ENCODE peak calls at places on chromosomes 1 and 21, in five cellular contexts. One of them, this sample, is unnamed.

GRCh38 chr1:205424881-205425635 is 3.2 kb upstream of the LEMD1 start:
- DNase-seq in HepG2: no peak
- DNase-seq in K562: no peak
- DNase-seq in HCT116: no peak
- DNase-seq in SK-N-SH: no peak
- DNase-seq in this sample: no peak

GRCh38 chr1:11072216-11072917 is 12.5 kb upstream of the SRM start:
- DNase-seq in SK-N-SH: no peak
- DNase-seq in K562: no peak
- DNase-seq in HCT116: no peak
- DNase-seq in HepG2: no peak
- DNase-seq in this sample: no peak

GRCh38 chr1:209936125-209936524 is 1.9 kb upstream of the SYT14 start:
- DNase-seq in HepG2: no peak
- DNase-seq in HCT116: no peak
- DNase-seq in K562: no peak
- DNase-seq in SK-N-SH: no peak
- DNase-seq in this sample: no peak

GRCh38 chr1:199223936-199224335 is 585.1 kb downstream of the PTPRC start:
- DNase-seq in HepG2: no peak
- DNase-seq in SK-N-SH: no peak
- DNase-seq in HCT116: no peak
- DNase-seq in K562: no peak
- DNase-seq in this sample: no peak

GRCh38 chr1:167121375-167122120 is 27.7 kb downstream of the STYXL2 start:
- DNase-seq in SK-N-SH: peak
- DNase-seq in HepG2: no peak
- DNase-seq in K562: no peak
- DNase-seq in HCT116: peak
- DNase-seq in this sample: no peak

GRCh38 chr21:25708467-25709065 is 26.1 kb downstream of the ATP5PF start:
- DNase-seq in HepG2: peak
- DNase-seq in SK-N-SH: peak
- DNase-seq in K562: peak
- DNase-seq in HCT116: peak
- DNase-seq in this sample: peak

GRCh38 chr1:20462397-20462796 is 23.6 kb downstream of the CAMK2N1 start:
- DNase-seq in HepG2: no peak
- DNase-seq in SK-N-SH: no peak
- DNase-seq in HCT116: no peak
- DNase-seq in K562: no peak
- DNase-seq in this sample: no peak

GRCh38 chr1:156664046-156664948 is 12.9 kb downstream of the NES start:
- DNase-seq in HepG2: peak
- DNase-seq in K562: no peak
- DNase-seq in HCT116: no peak
- DNase-seq in SK-N-SH: no peak
- DNase-seq in this sample: no peak

GRCh38 chr1:17661546-17662157 is 93.5 kb upstream of the ACTL8 start:
- DNase-seq in HepG2: peak
- DNase-seq in HCT116: peak
- DNase-seq in SK-N-SH: peak
- DNase-seq in K562: peak
- DNase-seq in this sample: peak

GRCh38 chr1:17118268-17118667 is 983 bp downstream of the PADI2 start:
- DNase-seq in HCT116: no peak
- DNase-seq in HepG2: no peak
- DNase-seq in K562: no peak
- DNase-seq in SK-N-SH: no peak
- DNase-seq in this sample: no peak

GRCh38 chr1:29806646-29807319 is 570.5 kb downstream of the PTPRU start:
- DNase-seq in HCT116: no peak
- DNase-seq in HepG2: no peak
- DNase-seq in SK-N-SH: peak
- DNase-seq in K562: no peak
- DNase-seq in this sample: no peak

GRCh38 chr1:55015731-55016620 is 17.2 kb downstream of the BSND start:
- DNase-seq in HepG2: no peak
- DNase-seq in SK-N-SH: no peak
- DNase-seq in K562: no peak
- DNase-seq in HCT116: no peak
- DNase-seq in this sample: no peak

GRCh38 chr1:109615879-109616278 is 3.5 kb downstream of the GNAT2 start:
- DNase-seq in SK-N-SH: no peak
- DNase-seq in HCT116: no peak
- DNase-seq in HepG2: no peak
- DNase-seq in K562: no peak
- DNase-seq in this sample: no peak

GRCh38 chr1:38559180-38559874 is 300.2 kb downstream of the RRAGC start:
- DNase-seq in HepG2: no peak
- DNase-seq in HCT116: no peak
- DNase-seq in K562: no peak
- DNase-seq in SK-N-SH: no peak
- DNase-seq in this sample: no peak

GRCh38 chr21:29299046-29299905 is 554 bp downstream of the BACH1 start:
- DNase-seq in SK-N-SH: no peak
- DNase-seq in HCT116: no peak
- DNase-seq in K562: peak
- DNase-seq in HepG2: peak
- DNase-seq in this sample: peak

GRCh38 chr1:153400244-153400643 is 9.4 kb upstream of the S100A8 start:
- DNase-seq in HCT116: no peak
- DNase-seq in HepG2: no peak
- DNase-seq in K562: no peak
- DNase-seq in SK-N-SH: no peak
- DNase-seq in this sample: no peak

GRCh38 chr1:223628233-223628632 is 37.3 kb downstream of the CAPN8 start:
- DNase-seq in HCT116: peak
- DNase-seq in K562: peak
- DNase-seq in SK-N-SH: peak
- DNase-seq in HepG2: peak
- DNase-seq in this sample: no peak

GRCh38 chr1:203796223-203796747 is 862 bp downstream of the ZBED6 start:
- DNase-seq in HepG2: peak
- DNase-seq in SK-N-SH: peak
- DNase-seq in HCT116: no peak
- DNase-seq in K562: no peak
- DNase-seq in this sample: peak

GRCh38 chr1:15332952-15333715 is 76.6 kb upstream of the EFHD2 start:
- DNase-seq in HepG2: no peak
- DNase-seq in HCT116: no peak
- DNase-seq in K562: no peak
- DNase-seq in SK-N-SH: no peak
- DNase-seq in this sample: no peak

GRCh38 chr1:14567056-14567455 is 31.4 kb upstream of the KAZN start:
- DNase-seq in HepG2: no peak
- DNase-seq in HCT116: peak
- DNase-seq in SK-N-SH: no peak
- DNase-seq in K562: no peak
- DNase-seq in this sample: peak

GRCh38 chr1:40232444-40232843 is 15.3 kb upstream of the TMCO2 start:
- DNase-seq in K562: no peak
- DNase-seq in HepG2: no peak
- DNase-seq in HCT116: no peak
- DNase-seq in SK-N-SH: no peak
- DNase-seq in this sample: no peak

GRCh38 chr1:204294371-204294770 is 65.4 kb downstream of the PLEKHA6 start:
- DNase-seq in HepG2: peak
- DNase-seq in K562: no peak
- DNase-seq in SK-N-SH: no peak
- DNase-seq in HCT116: no peak
- DNase-seq in this sample: peak

GRCh38 chr1:205430631-205431305 is 8.9 kb upstream of the LEMD1 start:
- DNase-seq in SK-N-SH: no peak
- DNase-seq in HCT116: no peak
- DNase-seq in HepG2: no peak
- DNase-seq in K562: peak
- DNase-seq in this sample: no peak

GRCh38 chr1:154478639-154479038 is 23.4 kb upstream of the TDRD10 start:
- DNase-seq in HepG2: peak
- DNase-seq in HCT116: no peak
- DNase-seq in K562: peak
- DNase-seq in SK-N-SH: no peak
- DNase-seq in this sample: peak

GRCh38 chr1:89724369-89725015 is 91.6 kb downstream of the LRRC8C start:
- DNase-seq in HCT116: no peak
- DNase-seq in K562: no peak
- DNase-seq in SK-N-SH: no peak
- DNase-seq in HepG2: no peak
- DNase-seq in this sample: no peak

GRCh38 chr1:157831968-157832626 is 9.5 kb downstream of the CD5L start:
- DNase-seq in K562: no peak
- DNase-seq in HCT116: no peak
- DNase-seq in SK-N-SH: no peak
- DNase-seq in HepG2: no peak
- DNase-seq in this sample: no peak

GRCh38 chr1:157833155-157833554 is 8.5 kb downstream of the CD5L start:
- DNase-seq in K562: no peak
- DNase-seq in SK-N-SH: no peak
- DNase-seq in HepG2: no peak
- DNase-seq in HCT116: no peak
- DNase-seq in this sample: no peak

GRCh38 chr1:157830887-157831286 is 10.7 kb downstream of the CD5L start:
- DNase-seq in HepG2: no peak
- DNase-seq in SK-N-SH: no peak
- DNase-seq in K562: no peak
- DNase-seq in HCT116: no peak
- DNase-seq in this sample: no peak

GRCh38 chr1:157829210-157829609 is 9.3 kb upstream of the FCRL1 start:
- DNase-seq in K562: no peak
- DNase-seq in SK-N-SH: no peak
- DNase-seq in HCT116: no peak
- DNase-seq in HepG2: no peak
- DNase-seq in this sample: no peak

DNA sequence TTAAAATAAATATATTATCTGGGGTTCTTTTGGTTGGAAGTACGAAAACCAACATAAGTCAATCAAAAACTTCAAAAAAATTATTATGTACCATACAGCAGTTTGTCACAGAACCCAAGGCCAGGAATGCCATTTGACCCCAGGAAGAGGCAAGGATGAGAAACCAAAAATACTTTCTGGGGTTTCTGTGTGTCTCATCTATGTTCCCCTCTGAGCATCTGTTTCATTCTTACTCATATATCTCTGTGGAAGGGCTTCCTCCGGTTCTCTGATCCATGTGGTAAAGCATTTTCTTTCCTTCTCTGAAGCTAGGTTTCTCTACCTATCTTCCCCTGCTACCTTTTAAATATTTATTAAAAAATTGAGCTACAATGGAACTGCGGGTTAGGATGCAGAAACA is 9.8 kb upstream of the FCRL1 start:
- DNase-seq in K562: no peak
- DNase-seq in HepG2: no peak
- DNase-seq in HCT116: no peak
- DNase-seq in SK-N-SH: no peak
- DNase-seq in this sample: no peak
- TF ChIP-seq JUND in K562: no peak
- TF ChIP-seq JUND in HepG2: no peak
- TF ChIP-seq JUND in HCT116: no peak
- TF ChIP-seq JUND in SK-N-SH: no peak
- TF ChIP-seq JUND in this sample: no peak

GRCh38 chr1:186303911-186304310 is 71.1 kb downstream of the TPR start:
- DNase-seq in K562: no peak
- DNase-seq in SK-N-SH: no peak
- DNase-seq in HepG2: no peak
- DNase-seq in HCT116: no peak
- DNase-seq in this sample: no peak

GRCh38 chr1:186307445-186307844 is 67.6 kb downstream of the TPR start:
- DNase-seq in HepG2: no peak
- DNase-seq in HCT116: no peak
- DNase-seq in SK-N-SH: no peak
- DNase-seq in K562: no peak
- DNase-seq in this sample: no peak

GRCh38 chr1:186302378-186302920 is 72.6 kb downstream of the TPR start:
- DNase-seq in SK-N-SH: no peak
- DNase-seq in HepG2: no peak
- DNase-seq in K562: no peak
- DNase-seq in HCT116: no peak
- DNase-seq in this sample: no peak

GRCh38 chr1:186306533-186306932 is 68.5 kb downstream of the TPR start:
- DNase-seq in K562: no peak
- DNase-seq in HCT116: no peak
- DNase-seq in SK-N-SH: no peak
- DNase-seq in HepG2: no peak
- DNase-seq in this sample: no peak

DNA sequence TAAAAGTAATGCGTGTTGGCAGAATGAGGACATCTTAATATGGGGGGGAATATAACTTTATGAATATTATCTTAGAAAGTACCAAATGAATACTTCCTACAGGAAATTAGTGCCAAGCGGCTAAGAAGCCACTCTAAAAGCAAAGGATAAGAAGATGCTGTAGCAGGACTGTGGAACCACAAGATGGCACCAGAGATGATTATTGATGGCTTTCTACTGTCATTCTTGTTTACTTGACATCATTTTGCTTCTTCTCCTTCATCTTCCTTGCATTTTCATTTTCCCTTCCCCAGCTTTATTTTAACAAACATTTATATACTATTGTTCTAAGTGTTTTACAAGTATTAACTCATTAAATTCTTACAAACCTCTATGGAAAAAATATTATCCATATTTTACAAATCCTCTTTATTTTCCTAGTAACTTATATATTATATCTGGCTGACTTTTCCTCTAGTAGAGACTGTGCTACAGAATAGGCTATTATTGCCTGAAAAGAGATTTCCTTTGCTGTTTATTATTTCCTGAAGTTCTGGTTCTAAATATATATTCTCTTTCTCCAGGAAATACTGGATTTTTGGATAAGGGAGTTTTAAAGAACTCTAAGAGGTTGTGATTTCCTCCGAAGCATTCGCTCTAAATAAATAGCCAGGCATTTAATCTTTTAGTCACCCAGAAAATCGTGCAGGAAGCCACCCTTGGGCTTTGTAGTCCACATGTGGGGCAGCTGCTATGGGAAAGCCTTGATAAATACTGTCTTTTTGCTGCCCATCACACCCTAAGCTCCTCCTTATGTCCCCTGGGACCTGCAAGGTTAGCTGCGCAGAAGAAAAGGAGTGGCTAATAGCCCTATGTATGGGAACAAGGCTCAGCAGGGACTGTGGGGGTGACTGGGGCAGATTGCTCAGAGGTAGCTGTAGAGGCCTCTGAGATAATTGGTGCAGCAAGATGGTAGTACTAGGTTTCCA is 69.8 kb downstream of the TPR start:
- DNase-seq in HCT116: peak
- DNase-seq in SK-N-SH: peak
- DNase-seq in HepG2: peak
- DNase-seq in K562: peak
- DNase-seq in this sample: peak
- TF ChIP-seq JUND in HCT116: no peak
- TF ChIP-seq JUND in SK-N-SH: no peak
- TF ChIP-seq JUND in HepG2: no peak
- TF ChIP-seq JUND in K562: no peak
- TF ChIP-seq JUND in this sample: no peak

GRCh38 chr1:177981186-177981585 is 11.3 kb upstream of the SEC16B start:
- DNase-seq in K562: no peak
- DNase-seq in HCT116: no peak
- DNase-seq in HepG2: no peak
- DNase-seq in SK-N-SH: no peak
- DNase-seq in this sample: no peak
- TF ChIP-seq JUND in K562: no peak
- TF ChIP-seq JUND in HCT116: no peak
- TF ChIP-seq JUND in HepG2: no peak
- TF ChIP-seq JUND in SK-N-SH: no peak
- TF ChIP-seq JUND in this sample: no peak

GRCh38 chr1:46130144-46130543 is 2.3 kb downstream of the PIK3R3 start:
- DNase-seq in SK-N-SH: peak
- DNase-seq in K562: no peak
- DNase-seq in HepG2: no peak
- DNase-seq in HCT116: no peak
- DNase-seq in this sample: no peak
- TF ChIP-seq JUND in SK-N-SH: no peak
- TF ChIP-seq JUND in K562: no peak
- TF ChIP-seq JUND in HepG2: no peak
- TF ChIP-seq JUND in HCT116: no peak
- TF ChIP-seq JUND in this sample: no peak